ENCODE peak calls at places on chromosome 3, in ten cellular contexts. C is heart right ventricle; E is colonic mucosa; H is tibial nerve; M is lower lobe of right lung; G is CD4-positive, alpha-beta T cell; Z is RWPE2; Y is upper lobe of right lung; W is left ventricle myocardium inferior; Q is cardiac muscle cell. K is an unnamed sample.

GRCh38 chr3:17032407-17033034 is 147.8 kb downstream of the PLCL2 start:
- DNase-seq in Y (no peak), Q (peak; percentile 30), M (no peak), H (no peak), W (no peak), E (peak; percentile 23), C (no peak), Z (no peak), G (no peak), K (no peak)

GRCh38 chr3:171453175-171453868 is 6.9 kb downstream of the TNIK start:
- DNase-seq in C (no peak), W (no peak), H (no peak), Q (peak; percentile 67), Z (no peak), E (no peak), G (no peak), M (no peak), Y (no peak), K (no peak)

GRCh38 chr3:99119312-99119810 is 217.9 kb upstream of the DCBLD2 start:
- DNase-seq in G (no peak), Y (no peak), M (no peak), H (no peak), Q (no peak), Z (no peak), C (no peak), E (no peak), W (no peak), K (no peak)

GRCh38 chr3:71585891-71586809 is 2.6 kb upstream of the FOXP1 start:
- DNase-seq in E (no peak), G (no peak), Y (no peak), W (no peak), Z (no peak), C (peak; percentile 21), M (no peak), Q (no peak), H (no peak), K (no peak)

GRCh38 chr3:182309120-182309519 is 484.2 kb upstream of the ATP11B start:
- DNase-seq in Q (peak; percentile 14), Z (no peak), M (no peak), W (no peak), E (no peak), H (no peak), C (no peak), G (no peak), Y (no peak), K (no peak)

GRCh38 chr3:134249935-134250716 is 533 bp downstream of the RYK start:
- DNase-seq in Q (peak; percentile 72), W (peak; percentile 64), Z (peak; percentile 66), Y (peak; percentile 87), G (peak; percentile 50), H (peak; percentile 24), M (peak; percentile 78), C (peak; percentile 52), E (peak; percentile 76), K (no peak)

GRCh38 chr3:129936757-129937156 is 37.8 kb upstream of the TRH start:
- DNase-seq in E (peak; percentile 72), H (no peak), W (no peak), G (no peak), Y (no peak), C (peak; percentile 17), M (no peak), Z (no peak), Q (no peak), K (no peak)

GRCh38 chr3:194967126-194968117 is 281.7 kb downstream of the FAM43A start:
- DNase-seq in G (no peak), Q (no peak), H (no peak), M (no peak), W (no peak), Y (no peak), E (peak; percentile 4), Z (no peak), C (no peak), K (no peak)

GRCh38 chr3:39234705-39235104 is 42.3 kb upstream of the XIRP1 start:
- DNase-seq in E (no peak), Z (no peak), Y (no peak), Q (no peak), G (no peak), H (no peak), C (no peak), M (no peak), W (no peak), K (no peak)

GRCh38 chr3:150737874-150738679 is 24.9 kb downstream of the SIAH2 start:
- DNase-seq in Z (no peak), E (no peak), Y (no peak), Q (no peak), G (no peak), C (no peak), W (no peak), H (no peak), M (no peak), K (no peak)

GRCh38 chr3:107753494-107753893 is 230.7 kb downstream of the BBX start:
- DNase-seq in Q (peak; percentile 52), M (no peak), C (no peak), H (no peak), E (peak; percentile 33), W (no peak), Z (no peak), G (no peak), Y (no peak), K (no peak)
- TF ChIP-seq CTCF in Q (peak; percentile 65), M (peak; percentile 46), C (peak; percentile 59), H (peak; percentile 38), E (peak; percentile 43), W (peak; percentile 56), Z (peak; percentile 26), G (no peak), Y (peak; percentile 52), K (peak; percentile 79)

GRCh38 chr3:153974614-153975013 is 146.6 kb upstream of the ARHGEF26 start:
- DNase-seq in C (no peak), Q (no peak), W (no peak), Z (no peak), E (no peak), Y (no peak), M (no peak), H (no peak), G (no peak), K (no peak)

GRCh38 chr3:153979419-153980251 is 141.6 kb upstream of the ARHGEF26 start:
- DNase-seq in Y (no peak), Z (no peak), M (no peak), G (no peak), W (no peak), E (no peak), Q (no peak), H (no peak), C (no peak), K (no peak)

GRCh38 chr3:153977148-153977547 is 144.0 kb upstream of the ARHGEF26 start:
- DNase-seq in Y (no peak), Q (no peak), W (no peak), Z (no peak), G (no peak), M (no peak), C (peak; percentile 36), H (no peak), E (no peak), K (no peak)

GRCh38 chr3:153978023-153978422 is 143.2 kb upstream of the ARHGEF26 start:
- DNase-seq in C (no peak), W (no peak), Q (no peak), H (no peak), Y (no peak), E (no peak), M (no peak), G (no peak), Z (no peak), K (no peak)

GRCh38 chr3:153980252-153980590 is 141.0 kb upstream of the ARHGEF26 start:
- DNase-seq in H (no peak), M (no peak), W (no peak), Z (no peak), E (peak; percentile 58), G (no peak), C (no peak), Y (no peak), Q (no peak), K (no peak)
- TF ChIP-seq CTCF in H (no peak), M (no peak), W (no peak), Z (no peak), E (no peak), G (no peak), C (no peak), Y (no peak), Q (no peak), K (no peak)

GRCh38 chr3:192804502-192804901 is 77.2 kb upstream of the FGF12 start:
- DNase-seq in Z (no peak), C (no peak), Y (no peak), G (no peak), H (no peak), M (no peak), W (no peak), Q (no peak), E (no peak), K (no peak)

GRCh38 chr3:192801985-192802384 is 74.6 kb upstream of the FGF12 start:
- DNase-seq in W (no peak), Y (no peak), Z (no peak), C (no peak), G (no peak), H (no peak), Q (no peak), E (no peak), M (no peak), K (no peak)

DNA sequence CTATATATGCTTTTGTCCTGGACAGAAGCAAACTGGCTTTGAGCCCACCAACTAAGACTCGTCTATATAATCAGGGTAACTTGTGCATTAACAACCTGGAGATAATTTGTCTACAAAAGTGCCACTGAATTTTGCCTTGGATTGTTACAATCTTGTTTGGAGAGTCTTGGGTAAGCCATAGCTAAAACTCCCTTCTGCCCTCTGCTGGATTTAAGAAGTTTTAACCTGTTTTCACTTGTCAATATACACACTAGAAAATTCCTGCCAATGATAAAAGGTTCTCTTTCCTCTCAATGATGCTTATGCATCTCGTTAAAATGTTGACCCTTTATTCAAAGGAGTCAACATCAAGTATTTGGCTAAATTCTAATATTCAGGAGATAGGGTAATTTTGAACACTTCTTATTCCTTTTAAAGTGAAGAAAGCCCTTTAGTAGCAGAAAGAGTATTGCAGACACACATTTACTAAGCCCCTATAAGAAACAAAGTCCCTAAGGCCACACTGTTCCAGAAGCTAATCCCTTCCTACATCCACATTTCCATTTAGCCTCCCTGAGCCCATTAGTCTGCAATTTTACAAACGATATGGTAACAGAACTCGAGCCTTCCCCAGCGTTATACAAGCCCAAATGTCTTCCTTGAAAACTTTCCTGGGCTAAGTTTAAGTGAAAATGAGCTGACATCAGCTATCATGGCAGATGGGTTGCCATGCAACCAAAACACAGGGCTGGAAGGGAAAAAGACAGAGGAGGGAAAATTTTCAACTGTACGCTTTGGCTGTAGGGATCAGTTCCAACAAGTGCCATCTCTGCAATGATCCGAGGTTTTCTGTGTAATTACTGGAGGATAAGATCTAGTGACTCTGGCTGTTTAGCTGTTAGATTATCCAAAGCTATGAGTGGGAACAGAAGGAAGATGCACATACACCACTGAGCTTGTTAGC is 75.9 kb upstream of the FGF12 start:
- DNase-seq in Y (no peak), M (no peak), W (no peak), Q (peak; percentile 55), E (no peak), C (no peak), G (no peak), Z (no peak), H (no peak), K (no peak)
- TF ChIP-seq CTCF in Y (peak; percentile 56), M (peak; percentile 52), W (peak; percentile 69), Q (peak; percentile 56), E (peak; percentile 42), C (peak; percentile 76), G (peak; percentile 16), Z (peak; percentile 79), H (peak; percentile 42), K (peak; percentile 83)

DNA sequence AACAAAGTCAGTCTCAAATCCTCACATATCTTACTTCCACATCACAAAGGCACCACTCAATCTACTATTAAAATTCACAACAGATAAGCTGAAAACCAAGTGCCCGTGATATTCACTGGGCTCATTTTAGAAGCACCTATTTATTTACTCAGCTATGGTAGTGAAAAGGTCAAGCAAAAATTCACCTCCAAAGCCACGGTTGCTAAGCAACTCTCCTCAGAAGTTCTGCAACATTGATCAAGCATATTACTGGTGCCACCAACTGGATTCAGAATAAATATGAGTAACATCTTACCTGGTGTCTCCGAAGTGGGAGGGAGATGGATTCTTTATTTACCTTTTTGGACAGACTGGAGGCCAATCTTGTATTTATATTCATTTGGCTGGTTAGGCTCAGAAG is 714.8 kb downstream of the FHIT start:
- DNase-seq in H (no peak), Y (no peak), G (no peak), Q (no peak), C (no peak), Z (no peak), W (no peak), E (no peak), M (no peak), K (no peak)
- TF ChIP-seq CTCF in H (no peak), Y (no peak), G (no peak), Q (no peak), C (no peak), Z (no peak), W (no peak), E (no peak), M (no peak), K (no peak)

K was measured in chondrocyte.